ENCODE peak calls at places on chromosomes 1 and 21, in nine cellular contexts. S is GM23248; Y is psoas muscle; G is heart right ventricle; V is thyroid gland; B is pancreas; N is CD8-positive, alpha-beta T cell; F is SJSA1; L is Peyer's patch. Z is an unnamed sample.

GRCh38 chr1:26408604-26409003 is 2.0 kb upstream of the LIN28A start:
- DNase-seq in B (peak; percentile 71), F (peak; percentile 63), Y (peak; percentile 84), L (peak; percentile 46), N (peak; percentile 83), S (peak; percentile 80), G (peak; percentile 75), V (peak; percentile 73), Z (peak; percentile 81)

GRCh38 chr1:39737546-39738169 is 1.0 kb upstream of the PPIE start:
- DNase-seq in V (no peak), B (no peak), Y (no peak), L (no peak), G (no peak), N (peak; percentile 23), S (peak; percentile 35), F (no peak), Z (no peak)

GRCh38 chr21:37580690-37581089 is 214.1 kb downstream of the DYRK1A start:
- DNase-seq in N (no peak), V (no peak), F (no peak), B (no peak), S (no peak), L (no peak), G (no peak), Y (no peak), Z (no peak)

GRCh38 chr1:108712605-108713150 is at the start of gene FNDC7:
- DNase-seq in G (no peak), Y (no peak), B (no peak), L (no peak), V (no peak), N (no peak), S (no peak), F (no peak), Z (no peak)

GRCh38 chr1:13774121-13774520 is 74.1 kb downstream of the PRDM2 start:
- DNase-seq in L (no peak), V (no peak), Y (no peak), G (no peak), N (no peak), F (no peak), B (no peak), S (no peak), Z (no peak)

GRCh38 chr1:201845331-201846083 is 16.6 kb downstream of the IPO9 start:
- DNase-seq in Y (no peak), F (no peak), L (no peak), S (peak; percentile 75), N (no peak), G (no peak), V (no peak), B (no peak), Z (no peak)

GRCh38 chr1:11847667-11848445 is at the start of gene NPPA:
- DNase-seq in B (no peak), S (no peak), L (no peak), F (no peak), G (peak; percentile 23), N (no peak), V (no peak), Y (no peak), Z (no peak)

GRCh38 chr1:68213843-68214242 is 18.5 kb downstream of the WLS start:
- DNase-seq in B (peak; percentile 58), G (peak; percentile 73), Y (peak; percentile 88), S (peak; percentile 60), L (no peak), V (peak; percentile 58), N (no peak), F (no peak), Z (peak; percentile 79)

GRCh38 chr1:116254776-116255175 is 118.3 kb upstream of the ATP1A1 start:
- DNase-seq in Y (no peak), S (peak; percentile 2), F (no peak), V (no peak), N (no peak), L (no peak), G (no peak), B (no peak), Z (no peak)

GRCh38 chr21:44571844-44572782 is 1.4 kb upstream of the KRTAP10-4 start:
- DNase-seq in S (no peak), N (no peak), Y (no peak), L (no peak), F (no peak), G (no peak), V (no peak), B (no peak), Z (no peak)

GRCh38 chr1:168918860-168919741 is 187.4 kb upstream of the ATP1B1 start:
- DNase-seq in V (no peak), S (no peak), N (no peak), F (no peak), Y (no peak), G (no peak), L (no peak), B (no peak), Z (no peak)

GRCh38 chr1:92343061-92343460 is 44.2 kb downstream of the RPAP2 start:
- DNase-seq in V (no peak), N (no peak), S (no peak), F (no peak), L (no peak), G (no peak), B (no peak), Y (no peak), Z (no peak)

GRCh38 chr1:162711066-162711465 is 78.8 kb downstream of the DDR2 start:
- DNase-seq in Y (no peak), V (no peak), S (no peak), L (no peak), N (no peak), G (no peak), F (no peak), B (no peak), Z (no peak)
- H3K4me1 ChIP-seq in Y (no peaks in the 10 kb centered on the region), V (peaks cover 41% of the 10 kb centered on the region), S (peaks cover 34% of the 10 kb centered on the region), L (no peaks in the 10 kb centered on the region), N (no peaks in the 10 kb centered on the region), G (no peaks in the 10 kb centered on the region), F (peaks cover 8% of the 10 kb centered on the region), B (no peaks in the 10 kb centered on the region), Z (peaks cover 20% of the 10 kb centered on the region)

GRCh38 chr1:224501836-224502235 is 67.2 kb upstream of the WDR26 start:
- DNase-seq in V (no peak), S (no peak), L (no peak), F (no peak), G (no peak), Y (no peak), N (no peak), B (no peak), Z (no peak)

GRCh38 chr1:224505454-224506093 is 71.0 kb upstream of the WDR26 start:
- DNase-seq in S (peak; percentile 56), F (no peak), G (no peak), N (no peak), Y (no peak), B (no peak), V (no peak), L (no peak), Z (no peak)

GRCh38 chr1:224502459-224503160 is 68.0 kb upstream of the WDR26 start:
- DNase-seq in F (peak; percentile 61), L (no peak), N (no peak), G (no peak), S (no peak), Y (no peak), V (peak; percentile 45), B (peak; percentile 57), Z (no peak)

GRCh38 chr1:224504642-224505041 is 70.0 kb upstream of the WDR26 start:
- DNase-seq in N (no peak), B (no peak), G (no peak), Y (no peak), V (no peak), L (no peak), S (no peak), F (no peak), Z (no peak)

DNA sequence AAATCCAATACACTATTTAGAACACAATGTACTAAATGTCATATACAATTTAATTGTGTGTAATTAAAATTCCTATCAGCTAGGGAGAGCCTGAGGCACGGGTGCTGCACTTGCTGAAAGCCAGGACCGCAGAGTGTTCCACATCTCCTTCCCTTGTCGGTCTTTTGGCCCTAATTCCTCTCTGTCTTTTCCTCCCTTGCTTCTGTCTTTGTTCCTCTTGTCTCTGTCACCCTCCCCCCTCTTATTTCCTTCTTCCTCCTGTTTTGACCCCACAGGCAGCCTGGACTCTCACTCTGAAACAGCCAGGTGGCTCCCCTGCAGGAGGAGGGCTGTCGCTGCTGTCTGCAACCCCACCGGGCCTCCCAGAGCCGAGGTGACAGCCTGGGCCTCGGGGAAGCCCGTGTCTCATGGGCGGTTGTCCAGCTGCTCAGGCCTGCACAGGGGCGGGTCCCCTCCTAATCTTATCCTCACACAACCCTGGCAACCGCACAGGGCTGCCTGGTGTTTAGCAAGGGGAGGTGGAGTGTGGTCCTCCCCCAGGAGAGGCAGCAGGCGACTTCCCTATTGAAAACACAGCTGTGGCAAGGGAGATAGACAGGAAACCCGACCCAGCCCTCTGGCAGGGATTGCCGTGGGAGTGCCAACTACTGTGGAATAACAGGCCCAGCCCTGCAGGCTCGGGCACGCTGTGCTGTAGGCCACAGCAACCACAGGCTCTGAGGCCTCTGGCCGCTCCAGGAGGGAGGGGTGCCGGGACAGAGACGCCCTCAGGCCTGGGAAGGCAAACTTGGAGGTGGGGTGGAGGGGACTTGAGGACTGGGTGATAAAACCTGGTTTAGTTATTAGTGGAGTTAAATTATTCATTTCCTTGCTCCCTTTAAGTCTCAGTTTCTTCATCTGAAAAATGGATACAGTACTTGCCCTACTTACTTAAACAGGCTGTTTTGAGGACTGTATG is 68.8 kb upstream of the WDR26 start:
- DNase-seq in F (peak; percentile 91), G (peak; percentile 91), N (no peak), B (peak; percentile 96), L (peak; percentile 41), V (peak; percentile 69), S (peak; percentile 90), Y (peak; percentile 96), Z (peak; percentile 55)
- H3K4me1 ChIP-seq in F (peaks cover 71% of the 10 kb centered on the region), G (peaks cover 34% of the 10 kb centered on the region), N (peaks cover 4% of the 10 kb centered on the region), B (peaks cover 31% of the 10 kb centered on the region), L (peaks cover 21% of the 10 kb centered on the region), V (peaks cover 34% of the 10 kb centered on the region), S (peaks cover 63% of the 10 kb centered on the region), Y (peaks cover 49% of the 10 kb centered on the region), Z (peaks cover 30% of the 10 kb centered on the region)

DNA sequence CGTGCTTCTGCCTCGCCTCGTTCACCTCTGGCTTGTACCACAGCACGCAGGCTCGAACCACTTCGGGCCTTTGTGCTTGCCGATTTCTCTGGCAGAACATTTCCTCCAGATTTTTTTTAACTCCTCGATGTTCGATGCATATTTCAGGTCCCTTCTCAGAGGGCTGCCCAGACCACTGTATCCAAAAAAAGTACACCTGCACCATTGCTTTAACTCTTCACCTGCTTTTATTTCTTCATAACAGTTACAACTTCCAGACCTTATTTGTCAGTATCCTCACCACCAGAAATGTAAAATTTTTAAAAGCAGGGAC is 1.3 kb upstream of the ZZZ3 start:
- DNase-seq in V (no peak), F (no peak), N (no peak), L (peak; percentile 48), Y (no peak), S (no peak), G (no peak), B (no peak), Z (no peak)
- H3K4me1 ChIP-seq in V (peaks cover 26% of the 10 kb centered on the region), F (peaks cover 8% of the 10 kb centered on the region), N (peaks cover 35% of the 10 kb centered on the region), L (no peaks in the 10 kb centered on the region), Y (peaks cover 29% of the 10 kb centered on the region), S (peaks cover 37% of the 10 kb centered on the region), G (peaks cover 23% of the 10 kb centered on the region), B (peaks cover 22% of the 10 kb centered on the region), Z (peaks cover 25% of the 10 kb centered on the region)

GRCh38 chr1:9730096-9730901 is 78.8 kb downstream of the PIK3CD start:
- DNase-seq in N (no peak), Y (no peak), F (no peak), G (peak; percentile 46), S (no peak), L (peak; percentile 39), B (no peak), V (no peak), Z (peak; percentile 35)
- H3K4me1 ChIP-seq in N (peaks cover 64% of the 10 kb centered on the region), Y (no peaks in the 10 kb centered on the region), F (no peaks in the 10 kb centered on the region), G (no peaks in the 10 kb centered on the region), S (no peaks in the 10 kb centered on the region), L (no peaks in the 10 kb centered on the region), B (no peaks in the 10 kb centered on the region), V (no peaks in the 10 kb centered on the region), Z (no peaks in the 10 kb centered on the region)

GRCh38 chr1:56447732-56448276 is 131.6 kb downstream of the PLPP3 start:
- DNase-seq in Y (no peak), S (no peak), G (no peak), L (no peak), F (no peak), B (no peak), N (no peak), V (no peak), Z (no peak)
- H3K4me1 ChIP-seq in Y (peaks cover 22% of the 10 kb centered on the region), S (no peaks in the 10 kb centered on the region), G (peaks cover 47% of the 10 kb centered on the region), L (no peaks in the 10 kb centered on the region), F (peaks cover 8% of the 10 kb centered on the region), B (no peaks in the 10 kb centered on the region), N (no peaks in the 10 kb centered on the region), V (peaks cover 41% of the 10 kb centered on the region), Z (peaks cover 3% of the 10 kb centered on the region)

Z was measured in ascending aorta.